ENCODE peak calls at places on chromosomes 12 and 14, in ten cellular contexts. One of them, this sample, is unnamed.
A peak's percentile ranks its signal among the peaks of the same experiment; 100 is the strongest.

GRCh38 chr12:49377386-49377785 is 10.1 kb downstream of the SPATS2 start:
- DNase-seq in sigmoid colon: no peak
- DNase-seq in AG04449: no peak
- DNase-seq in right lobe of liver: no peak
- DNase-seq in left ventricle myocardium inferior: no peak
- DNase-seq in choroid plexus epithelial cell: no peak
- DNase-seq in H1: no peak
- DNase-seq in testis: no peak
- DNase-seq in foreskin fibroblast: no peak
- DNase-seq in fibroblast of mammary gland: no peak
- DNase-seq in this sample: no peak

GRCh38 chr12:76085159-76085868 is 829 bp upstream of the NAP1L1 start:
- DNase-seq in sigmoid colon: no peak
- DNase-seq in AG04449: no peak
- DNase-seq in right lobe of liver: no peak
- DNase-seq in left ventricle myocardium inferior: no peak
- DNase-seq in choroid plexus epithelial cell: peak; percentile 72
- DNase-seq in H1: no peak
- DNase-seq in testis: peak; percentile 55
- DNase-seq in foreskin fibroblast: no peak
- DNase-seq in fibroblast of mammary gland: peak; percentile 35
- DNase-seq in this sample: no peak

GRCh38 chr12:118751355-118751754 is 230.0 kb upstream of the SRRM4 start:
- DNase-seq in sigmoid colon: no peak
- DNase-seq in AG04449: no peak
- DNase-seq in right lobe of liver: no peak
- DNase-seq in left ventricle myocardium inferior: no peak
- DNase-seq in choroid plexus epithelial cell: no peak
- DNase-seq in H1: no peak
- DNase-seq in testis: no peak
- DNase-seq in foreskin fibroblast: no peak
- DNase-seq in fibroblast of mammary gland: no peak
- DNase-seq in this sample: no peak

GRCh38 chr12:110104188-110104969 is 19.8 kb upstream of the IFT81 start:
- DNase-seq in sigmoid colon: peak; percentile 66
- DNase-seq in AG04449: no peak
- DNase-seq in right lobe of liver: no peak
- DNase-seq in left ventricle myocardium inferior: no peak
- DNase-seq in choroid plexus epithelial cell: peak; percentile 71
- DNase-seq in H1: no peak
- DNase-seq in testis: peak; percentile 79
- DNase-seq in foreskin fibroblast: no peak
- DNase-seq in fibroblast of mammary gland: peak; percentile 59
- DNase-seq in this sample: no peak

GRCh38 chr12:12224240-12224940 is 42.5 kb downstream of the LRP6 start:
- DNase-seq in sigmoid colon: no peak
- DNase-seq in AG04449: peak; percentile 36
- DNase-seq in right lobe of liver: no peak
- DNase-seq in left ventricle myocardium inferior: no peak
- DNase-seq in choroid plexus epithelial cell: peak; percentile 72
- DNase-seq in H1: no peak
- DNase-seq in testis: no peak
- DNase-seq in foreskin fibroblast: peak; percentile 16
- DNase-seq in fibroblast of mammary gland: peak; percentile 38
- DNase-seq in this sample: peak; percentile 16

GRCh38 chr14:80653951-80654350 is 287.6 kb downstream of the CEP128 start:
- DNase-seq in sigmoid colon: no peak
- DNase-seq in AG04449: no peak
- DNase-seq in right lobe of liver: no peak
- DNase-seq in left ventricle myocardium inferior: no peak
- DNase-seq in choroid plexus epithelial cell: no peak
- DNase-seq in H1: no peak
- DNase-seq in testis: no peak
- DNase-seq in foreskin fibroblast: no peak
- DNase-seq in fibroblast of mammary gland: no peak
- DNase-seq in this sample: no peak

GRCh38 chr12:115349711-115350110 is 665.7 kb upstream of the TBX3 start:
- DNase-seq in sigmoid colon: no peak
- DNase-seq in AG04449: no peak
- DNase-seq in right lobe of liver: no peak
- DNase-seq in left ventricle myocardium inferior: no peak
- DNase-seq in choroid plexus epithelial cell: peak; percentile 67
- DNase-seq in H1: no peak
- DNase-seq in testis: no peak
- DNase-seq in foreskin fibroblast: no peak
- DNase-seq in fibroblast of mammary gland: no peak
- DNase-seq in this sample: no peak

GRCh38 chr12:54418441-54419087 is 502 bp downstream of the ITGA5 start:
- DNase-seq in sigmoid colon: peak; percentile 68
- DNase-seq in AG04449: no peak
- DNase-seq in right lobe of liver: no peak
- DNase-seq in left ventricle myocardium inferior: no peak
- DNase-seq in choroid plexus epithelial cell: no peak
- DNase-seq in H1: no peak
- DNase-seq in testis: no peak
- DNase-seq in foreskin fibroblast: no peak
- DNase-seq in fibroblast of mammary gland: no peak
- DNase-seq in this sample: no peak

DNA sequence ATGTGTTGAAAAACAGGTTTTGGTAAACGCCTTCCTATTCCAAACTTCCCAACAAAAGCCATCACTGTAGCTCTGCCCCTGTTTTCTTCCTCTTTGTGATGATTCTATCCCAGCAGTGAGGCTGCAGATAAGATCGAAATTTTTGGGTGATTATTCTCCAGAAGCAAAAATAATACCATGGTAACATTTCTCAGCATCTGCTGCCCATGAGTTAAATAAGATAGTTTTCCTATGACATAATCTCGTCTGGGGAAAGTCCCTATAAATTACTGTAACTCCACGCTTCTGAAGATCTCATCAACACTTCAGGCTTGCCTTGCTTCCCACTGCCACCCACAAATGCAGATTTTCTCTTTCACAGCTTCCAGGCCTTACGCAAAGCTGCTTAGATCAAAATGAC is 24.5 kb upstream of the PTPRB start:
- DNase-seq in sigmoid colon: no peak
- DNase-seq in AG04449: peak; percentile 78
- DNase-seq in right lobe of liver: no peak
- DNase-seq in left ventricle myocardium inferior: no peak
- DNase-seq in choroid plexus epithelial cell: peak; percentile 89
- DNase-seq in H1: no peak
- DNase-seq in testis: no peak
- DNase-seq in foreskin fibroblast: peak; percentile 54
- DNase-seq in fibroblast of mammary gland: peak; percentile 49
- DNase-seq in this sample: peak; percentile 63
- H3K4me3 ChIP-seq in sigmoid colon: no peak overlapping the region
- H3K4me3 ChIP-seq in AG04449: no peak overlapping the region
- H3K4me3 ChIP-seq in right lobe of liver: no peak overlapping the region
- H3K4me3 ChIP-seq in left ventricle myocardium inferior: no peak overlapping the region
- H3K4me3 ChIP-seq in choroid plexus epithelial cell: no peak overlapping the region
- H3K4me3 ChIP-seq in H1: no peak overlapping the region
- H3K4me3 ChIP-seq in testis: no peak overlapping the region
- H3K4me3 ChIP-seq in foreskin fibroblast: peak overlapping the region; percentile 6
- H3K4me3 ChIP-seq in fibroblast of mammary gland: no peak overlapping the region
- H3K4me3 ChIP-seq in this sample: no peak overlapping the region

GRCh38 chr14:77376771-77377501 is at the start of the genes SAMD15 and TMED8:
- DNase-seq in sigmoid colon: peak; percentile 85
- DNase-seq in AG04449: peak; percentile 23
- DNase-seq in right lobe of liver: peak; percentile 89
- DNase-seq in left ventricle myocardium inferior: peak; percentile 88
- DNase-seq in choroid plexus epithelial cell: peak; percentile 87
- DNase-seq in H1: peak; percentile 90
- DNase-seq in testis: peak; percentile 92
- DNase-seq in foreskin fibroblast: peak; percentile 79
- DNase-seq in fibroblast of mammary gland: peak; percentile 82
- DNase-seq in this sample: peak; percentile 47
- TF ChIP-seq CTCF in sigmoid colon: peak; percentile 32
- TF ChIP-seq CTCF in AG04449: peak; percentile 39
- TF ChIP-seq CTCF in right lobe of liver: peak; percentile 19
- TF ChIP-seq CTCF in left ventricle myocardium inferior: peak; percentile 53
- TF ChIP-seq CTCF in choroid plexus epithelial cell: peak; percentile 29
- TF ChIP-seq CTCF in H1: no peak
- TF ChIP-seq CTCF in testis: peak; percentile 43
- TF ChIP-seq CTCF in foreskin fibroblast: no peak
- TF ChIP-seq CTCF in fibroblast of mammary gland: no peak
- TF ChIP-seq CTCF in this sample: no peak

DNA sequence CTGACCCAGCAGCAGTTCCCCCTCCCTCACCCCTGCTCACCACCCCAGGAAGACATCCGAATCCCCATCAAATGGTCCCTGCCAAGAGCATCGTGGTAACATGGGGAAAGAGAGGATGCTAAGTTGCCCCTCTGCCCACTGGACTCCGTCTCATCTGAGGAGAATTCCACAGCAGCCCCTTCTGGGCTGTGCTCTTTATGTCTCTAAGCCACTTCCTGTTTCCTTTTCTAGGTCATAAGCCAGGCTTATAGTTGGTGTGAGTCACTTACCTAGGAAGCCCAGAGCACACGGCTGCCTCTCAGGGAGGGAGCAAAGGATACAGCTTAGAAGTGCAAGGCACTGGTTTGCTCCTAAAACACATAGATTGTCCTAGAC is 76.0 kb downstream of the VCPKMT start:
- DNase-seq in sigmoid colon: no peak
- DNase-seq in AG04449: no peak
- DNase-seq in right lobe of liver: peak; percentile 34
- DNase-seq in left ventricle myocardium inferior: no peak
- DNase-seq in choroid plexus epithelial cell: peak; percentile 89
- DNase-seq in H1: no peak
- DNase-seq in testis: no peak
- DNase-seq in foreskin fibroblast: no peak
- DNase-seq in fibroblast of mammary gland: peak; percentile 85
- DNase-seq in this sample: no peak
- H3K4me3 ChIP-seq in sigmoid colon: no peak overlapping the region
- H3K4me3 ChIP-seq in AG04449: no peak overlapping the region
- H3K4me3 ChIP-seq in right lobe of liver: no peak overlapping the region
- H3K4me3 ChIP-seq in left ventricle myocardium inferior: no peak overlapping the region
- H3K4me3 ChIP-seq in choroid plexus epithelial cell: no peak overlapping the region
- H3K4me3 ChIP-seq in H1: no peak overlapping the region
- H3K4me3 ChIP-seq in testis: no peak overlapping the region
- H3K4me3 ChIP-seq in foreskin fibroblast: no peak overlapping the region
- H3K4me3 ChIP-seq in fibroblast of mammary gland: no peak overlapping the region
- H3K4me3 ChIP-seq in this sample: no peak overlapping the region

DNA sequence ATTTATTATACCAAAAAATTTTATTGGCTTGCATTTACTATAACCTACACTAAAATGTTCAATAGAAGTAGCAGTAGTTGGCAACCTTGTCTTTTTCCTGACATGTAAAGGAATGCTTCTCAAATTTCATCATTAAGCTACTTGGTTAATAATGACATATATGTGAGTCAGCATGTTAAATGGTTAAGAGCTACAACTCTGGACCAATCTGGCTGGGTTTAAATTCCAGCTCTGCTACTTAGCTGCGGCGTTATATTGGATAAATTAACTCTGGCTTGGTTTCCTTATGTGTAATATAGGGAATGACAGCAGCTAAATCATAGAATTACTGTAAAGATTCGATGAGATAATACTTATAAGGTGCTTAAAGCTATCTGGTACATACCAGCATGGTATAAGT is 53.7 kb upstream of the OTOGL start:
- DNase-seq in sigmoid colon: no peak
- DNase-seq in AG04449: peak; percentile 46
- DNase-seq in right lobe of liver: no peak
- DNase-seq in left ventricle myocardium inferior: no peak
- DNase-seq in choroid plexus epithelial cell: peak; percentile 57
- DNase-seq in H1: no peak
- DNase-seq in testis: no peak
- DNase-seq in foreskin fibroblast: peak; percentile 80
- DNase-seq in fibroblast of mammary gland: peak; percentile 89
- DNase-seq in this sample: peak; percentile 18
- TF ChIP-seq CTCF in sigmoid colon: no peak
- TF ChIP-seq CTCF in AG04449: no peak
- TF ChIP-seq CTCF in right lobe of liver: no peak
- TF ChIP-seq CTCF in left ventricle myocardium inferior: no peak
- TF ChIP-seq CTCF in choroid plexus epithelial cell: no peak
- TF ChIP-seq CTCF in H1: no peak
- TF ChIP-seq CTCF in testis: no peak
- TF ChIP-seq CTCF in foreskin fibroblast: no peak
- TF ChIP-seq CTCF in fibroblast of mammary gland: no peak
- TF ChIP-seq CTCF in this sample: no peak

This sample was measured in AG09309.